ENCODE peak calls at places on chromosome 22, in six cellular contexts. J is AG04450, Q is endodermal cell, E is psoas muscle, K is body of pancreas, Z is neural progenitor cell. Y is an unnamed sample.

GRCh38 chr22:44151661-44152060 is 29.1 kb upstream of the PARVG start:
- DNase-seq in J (peak), Q (no peak), E (no peak), K (no peak), Z (no peak), Y (peak)

GRCh38 chr22:38973289-38974169 is 8.6 kb upstream of the APOBEC3B start:
- DNase-seq in J (no peak), Q (peak), E (no peak), K (peak), Z (peak), Y (peak)

GRCh38 chr22:43216738-43217137 is 29.8 kb upstream of the TTLL12 start:
- DNase-seq in J (no peak), Q (peak), E (no peak), K (no peak), Z (no peak), Y (no peak)

GRCh38 chr22:27507066-27507715 is 294.4 kb downstream of the MN1 start:
- DNase-seq in J (no peak), Q (no peak), E (no peak), K (no peak), Z (no peak), Y (no peak)

GRCh38 chr22:21865041-21865440 is 2.4 kb downstream of the MAPK1 start:
- DNase-seq in J (peak), Q (no peak), E (peak), K (no peak), Z (no peak), Y (peak)

GRCh38 chr22:38745676-38746460 is 9.9 kb downstream of the SUN2 start:
- DNase-seq in J (no peak), Q (no peak), E (no peak), K (no peak), Z (no peak), Y (no peak)

GRCh38 chr22:29661355-29661754 is 57.9 kb downstream of the NF2 start:
- DNase-seq in J (no peak), Q (no peak), E (no peak), K (no peak), Z (no peak), Y (peak)

GRCh38 chr22:45742866-45743450 is 71.3 kb downstream of the ATXN10 start:
- DNase-seq in J (no peak), Q (no peak), E (peak), K (no peak), Z (no peak), Y (peak)

GRCh38 chr22:26922804-26923203 is 265.4 kb downstream of the MIAT start:
- DNase-seq in J (no peak), Q (peak), E (no peak), K (no peak), Z (peak), Y (no peak)

GRCh38 chr22:38467904-38468760 is at the start of gene KDELR3:
- DNase-seq in J (peak), Q (peak), E (peak), K (peak), Z (peak), Y (peak)

GRCh38 chr22:44348963-44349950 is 36.5 kb upstream of the SHISAL1 start:
- DNase-seq in J (no peak), Q (no peak), E (no peak), K (no peak), Z (no peak), Y (no peak)

GRCh38 chr22:40345801-40346177 is 511 bp upstream of the ADSL start:
- DNase-seq in J (no peak), Q (peak), E (no peak), K (peak), Z (peak), Y (peak)

GRCh38 chr22:49517211-49517610 is 310.5 kb downstream of the BRD1 start:
- DNase-seq in J (no peak), Q (peak), E (no peak), K (no peak), Z (no peak), Y (no peak)

GRCh38 chr22:24265734-24266133 is 4.9 kb upstream of the SPECC1L start:
- DNase-seq in J (no peak), Q (peak), E (no peak), K (no peak), Z (no peak), Y (no peak)

DNA sequence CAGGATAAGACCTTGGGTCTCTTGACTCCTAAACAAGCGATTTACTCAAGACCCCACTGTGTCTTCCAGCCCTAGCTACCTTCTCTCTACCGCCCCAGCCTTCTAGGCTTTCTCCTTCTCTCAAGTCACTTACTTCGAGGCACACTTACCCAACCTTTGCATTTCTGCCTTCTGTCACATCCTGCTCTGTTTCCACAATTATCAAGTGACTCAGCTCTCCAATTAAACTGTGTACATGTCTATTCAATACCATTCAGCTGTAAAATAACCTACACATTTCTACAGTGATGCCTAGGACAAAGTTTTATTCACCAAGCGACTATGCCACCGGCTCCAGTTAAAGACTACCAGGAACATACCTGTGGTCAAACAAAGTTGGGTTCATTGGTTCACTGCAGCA is 69.0 kb downstream of the LARGE1 start:
- DNase-seq in J (no peak), Q (no peak), E (no peak), K (no peak), Z (no peak), Y (peak)
- H3K4me3 ChIP-seq in J (no peak), Q (no peak), E (no peak), K (no peak), Z (no peak), Y (no peak)

GRCh38 chr22:36334081-36334831 is 53.5 kb downstream of the MYH9 start:
- DNase-seq in J (no peak), Q (peak), E (no peak), K (peak), Z (peak), Y (no peak)
- TF ChIP-seq CTCF in J (peak), Q (peak), E (peak), K (no peak), Z (peak), Y (no peak)

GRCh38 chr22:31086703-31087330 is 5.7 kb downstream of the SMTN start:
- DNase-seq in J (no peak), Q (no peak), E (no peak), K (no peak), Z (no peak), Y (no peak)

GRCh38 chr22:31083923-31084810 is 3.0 kb downstream of the SMTN start:
- DNase-seq in J (no peak), Q (no peak), E (no peak), K (no peak), Z (no peak), Y (no peak)

GRCh38 chr22:31085928-31086327 is 4.8 kb downstream of the SMTN start:
- DNase-seq in J (no peak), Q (no peak), E (no peak), K (no peak), Z (no peak), Y (no peak)

GRCh38 chr22:31084811-31085492 is 3.8 kb downstream of the SMTN start:
- DNase-seq in J (peak), Q (peak), E (peak), K (peak), Z (peak), Y (peak)

DNA sequence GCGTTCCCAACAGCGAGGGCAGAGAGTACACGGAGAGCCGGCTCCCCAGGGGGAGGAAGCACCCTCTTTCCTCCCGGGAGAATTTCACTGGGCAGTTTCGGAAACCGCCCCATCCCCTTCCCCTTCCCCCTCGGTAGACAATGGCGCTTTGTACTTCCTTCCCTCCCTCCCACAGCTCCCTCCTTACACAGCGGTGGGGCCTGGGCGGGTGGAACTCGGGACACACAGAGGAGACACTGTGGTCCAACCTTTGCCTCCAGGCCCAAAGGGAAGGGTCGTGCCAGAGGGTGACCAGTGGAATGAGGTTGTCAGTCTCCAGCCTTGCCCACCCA is 4.3 kb downstream of the SMTN start:
- DNase-seq in J (no peak), Q (peak), E (peak), K (peak), Z (peak), Y (no peak)
- H3K4me3 ChIP-seq in J (peak), Q (peak), E (peak), K (no peak), Z (peak), Y (peak)

DNA sequence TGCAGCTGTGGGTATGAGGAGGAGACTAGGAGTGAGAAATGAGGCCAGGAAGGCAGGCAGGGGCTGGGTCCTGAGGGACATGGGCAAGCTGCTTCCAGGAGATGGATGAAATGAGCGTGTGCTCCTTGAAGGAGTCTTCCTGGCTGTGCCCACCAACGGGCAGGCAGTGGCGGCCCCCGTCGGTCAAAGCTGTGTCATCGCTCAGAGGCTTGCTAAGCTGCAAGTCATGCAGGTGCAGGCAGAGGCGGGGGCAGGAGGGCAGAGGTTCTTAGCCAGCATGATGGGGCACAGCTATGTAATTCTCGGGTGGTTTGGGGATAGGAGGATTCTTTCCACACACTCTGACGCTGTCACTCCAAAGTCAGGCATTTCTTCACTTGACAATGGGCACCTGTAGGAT is 12.5 kb upstream of the PEX26 start:
- DNase-seq in J (no peak), Q (peak), E (no peak), K (no peak), Z (peak), Y (no peak)
- TF ChIP-seq CTCF in J (no peak), Q (peak), E (no peak), K (no peak), Z (peak), Y (no peak)

GRCh38 chr22:20033045-20033706 is 12.3 kb downstream of the TANGO2 start:
- DNase-seq in J (no peak), Q (no peak), E (peak), K (peak), Z (no peak), Y (no peak)

GRCh38 chr22:20032407-20032991 is 11.6 kb downstream of the TANGO2 start:
- DNase-seq in J (no peak), Q (no peak), E (no peak), K (peak), Z (no peak), Y (no peak)

GRCh38 chr22:20029550-20030225 is 8.8 kb downstream of the TANGO2 start:
- DNase-seq in J (no peak), Q (no peak), E (no peak), K (no peak), Z (no peak), Y (no peak)

GRCh38 chr22:20034143-20034542 is 13.2 kb downstream of the TANGO2 start:
- DNase-seq in J (no peak), Q (no peak), E (no peak), K (no peak), Z (no peak), Y (no peak)

GRCh38 chr22:20031732-20032406 is 11.0 kb downstream of the TANGO2 start:
- DNase-seq in J (no peak), Q (no peak), E (no peak), K (no peak), Z (no peak), Y (no peak)
- H3K4me3 ChIP-seq in J (no peak), Q (no peak), E (no peak), K (no peak), Z (no peak), Y (no peak)

DNA sequence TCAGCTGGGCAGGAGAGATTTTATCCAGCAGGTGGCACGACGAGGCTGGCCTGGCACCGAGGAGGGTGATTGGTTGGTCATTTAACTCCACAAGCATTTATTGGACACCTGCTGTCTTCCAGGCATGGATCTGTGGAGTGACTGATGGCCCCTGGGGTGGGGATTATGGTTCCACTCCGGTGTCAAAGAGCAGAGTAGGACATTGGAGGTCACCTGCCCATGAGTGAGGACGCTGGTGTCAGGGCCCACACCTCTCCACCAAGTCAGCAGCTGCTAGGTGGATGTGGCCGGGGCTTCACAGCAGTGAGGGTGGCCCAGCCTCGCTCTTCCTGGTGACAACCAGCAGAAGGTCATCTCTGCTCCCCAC is 428.5 kb downstream of the TBC1D22A start:
- DNase-seq in J (no peak), Q (no peak), E (no peak), K (no peak), Z (no peak), Y (no peak)
- TF ChIP-seq CTCF in J (no peak), Q (no peak), E (no peak), K (no peak), Z (no peak), Y (no peak)

Y was measured in fibroblast of mammary gland.